ENCODE peak calls at places on chromosomes 11 and 22, in five cellular contexts. S is posterior cingulate gyrus, P is T-cell, X is colonic mucosa, N is cardiac fibroblast. K is an unnamed sample.

GRCh38 chr11:44936951-44937543 is 13.6 kb downstream of the TP53I11 start:
- DNase-seq in S (no peak), P (no peak), X (no peak), N (no peak), K (no peak)

GRCh38 chr22:23565288-23565941 is 14.7 kb downstream of the IGLL1 start:
- DNase-seq in S (no peak), P (no peak), X (peak), N (peak), K (no peak)

GRCh38 chr11:131108780-131109179 is 192.5 kb upstream of the SNX19 start:
- DNase-seq in S (no peak), P (no peak), X (no peak), N (no peak), K (no peak)

GRCh38 chr11:46235777-46236688 is 41.4 kb upstream of the CREB3L1 start:
- DNase-seq in S (no peak), P (no peak), X (no peak), N (peak), K (no peak)

GRCh38 chr11:34030386-34030785 is 21.1 kb upstream of the CAPRIN1 start:
- DNase-seq in S (no peak), P (no peak), X (no peak), N (no peak), K (no peak)

GRCh38 chr11:59551651-59552521 is 40.5 kb downstream of the OR4D9 start:
- DNase-seq in S (peak), P (no peak), X (no peak), N (peak), K (no peak)

GRCh38 chr22:23522642-23523251 is 57.3 kb downstream of the IGLL1 start:
- DNase-seq in S (no peak), P (no peak), X (no peak), N (peak), K (no peak)

GRCh38 chr11:40722179-40722795 is 737.2 kb downstream of the LRRC4C start:
- DNase-seq in S (no peak), P (no peak), X (no peak), N (peak), K (no peak)

GRCh38 chr11:2265396-2265795 is 5.0 kb downstream of the ASCL2 start:
- DNase-seq in S (no peak), P (no peak), X (peak), N (no peak), K (no peak)

GRCh38 chr11:133947298-133947905 is 9.4 kb downstream of the IGSF9B start:
- DNase-seq in S (peak), P (peak), X (no peak), N (peak), K (no peak)

GRCh38 chr22:38172489-38173155 is 9.0 kb downstream of the PLA2G6 start:
- DNase-seq in S (peak), P (peak), X (peak), N (peak), K (no peak)

GRCh38 chr11:47499160-47499559 is 50.2 kb upstream of the RAPSN start:
- DNase-seq in S (no peak), P (no peak), X (no peak), N (no peak), K (no peak)